ENCODE peak calls at places on chromosome 19, in seven cellular contexts. One of them, this sample, is unnamed.

GRCh38 chr19:35240322-35240721 is 8.5 kb upstream of the LSR start:
- DNase-seq in CD8-positive, alpha-beta memory T cell: no peak
- DNase-seq in uterus: no peak
- DNase-seq in heart left ventricle: no peak
- DNase-seq in body of pancreas: no peak
- DNase-seq in fibroblast of lung: no peak
- DNase-seq in PC-3: no peak
- DNase-seq in this sample: peak; percentile 9

GRCh38 chr19:30229524-30230174 is 142.5 kb upstream of the ZNF536 start:
- DNase-seq in PC-3: no peak
- DNase-seq in body of pancreas: no peak
- DNase-seq in uterus: no peak
- DNase-seq in heart left ventricle: no peak
- DNase-seq in fibroblast of lung: no peak
- DNase-seq in CD8-positive, alpha-beta memory T cell: no peak
- DNase-seq in this sample: no peak

GRCh38 chr19:31641591-31641990 is 292.4 kb upstream of the TSHZ3 start:
- DNase-seq in CD8-positive, alpha-beta memory T cell: no peak
- DNase-seq in uterus: no peak
- DNase-seq in body of pancreas: no peak
- DNase-seq in heart left ventricle: no peak
- DNase-seq in PC-3: no peak
- DNase-seq in fibroblast of lung: no peak
- DNase-seq in this sample: no peak

GRCh38 chr19:29831041-29831548 is 19.3 kb downstream of the CCNE1 start:
- DNase-seq in PC-3: peak; percentile 66
- DNase-seq in fibroblast of lung: no peak
- DNase-seq in body of pancreas: no peak
- DNase-seq in CD8-positive, alpha-beta memory T cell: peak; percentile 75
- DNase-seq in heart left ventricle: no peak
- DNase-seq in uterus: no peak
- DNase-seq in this sample: no peak

GRCh38 chr19:48400018-48400742 is 6.7 kb downstream of the GRIN2D start:
- DNase-seq in heart left ventricle: peak; percentile 52
- DNase-seq in CD8-positive, alpha-beta memory T cell: peak; percentile 62
- DNase-seq in uterus: no peak
- DNase-seq in PC-3: peak; percentile 41
- DNase-seq in fibroblast of lung: peak; percentile 57
- DNase-seq in body of pancreas: no peak
- DNase-seq in this sample: peak; percentile 74

GRCh38 chr19:48556163-48556562 is 4.2 kb downstream of the SULT2B1 start:
- DNase-seq in fibroblast of lung: peak; percentile 68
- DNase-seq in heart left ventricle: no peak
- DNase-seq in CD8-positive, alpha-beta memory T cell: no peak
- DNase-seq in body of pancreas: no peak
- DNase-seq in PC-3: peak; percentile 72
- DNase-seq in uterus: no peak
- DNase-seq in this sample: no peak

GRCh38 chr19:13176345-13176744 is 26.1 kb downstream of the IER2 start:
- DNase-seq in heart left ventricle: no peak
- DNase-seq in fibroblast of lung: no peak
- DNase-seq in CD8-positive, alpha-beta memory T cell: no peak
- DNase-seq in body of pancreas: no peak
- DNase-seq in uterus: no peak
- DNase-seq in PC-3: peak; percentile 68
- DNase-seq in this sample: no peak

GRCh38 chr19:30029721-30030510 is 87.9 kb downstream of the URI1 start:
- DNase-seq in uterus: no peak
- DNase-seq in PC-3: peak; percentile 91
- DNase-seq in heart left ventricle: no peak
- DNase-seq in CD8-positive, alpha-beta memory T cell: no peak
- DNase-seq in body of pancreas: no peak
- DNase-seq in fibroblast of lung: peak; percentile 4
- DNase-seq in this sample: no peak

GRCh38 chr19:19661675-19662251 is 1.7 kb downstream of the ATP13A1 start:
- DNase-seq in heart left ventricle: no peak
- DNase-seq in PC-3: no peak
- DNase-seq in CD8-positive, alpha-beta memory T cell: peak; percentile 75
- DNase-seq in uterus: no peak
- DNase-seq in fibroblast of lung: no peak
- DNase-seq in body of pancreas: no peak
- DNase-seq in this sample: no peak

GRCh38 chr19:48413879-48414623 is 20.6 kb downstream of the GRIN2D start:
- DNase-seq in CD8-positive, alpha-beta memory T cell: no peak
- DNase-seq in fibroblast of lung: no peak
- DNase-seq in heart left ventricle: no peak
- DNase-seq in uterus: no peak
- DNase-seq in body of pancreas: no peak
- DNase-seq in PC-3: peak; percentile 54
- DNase-seq in this sample: no peak

GRCh38 chr19:1840541-1841115 is 7.7 kb downstream of the REXO1 start:
- DNase-seq in fibroblast of lung: no peak
- DNase-seq in heart left ventricle: peak; percentile 73
- DNase-seq in body of pancreas: no peak
- DNase-seq in PC-3: no peak
- DNase-seq in uterus: no peak
- DNase-seq in CD8-positive, alpha-beta memory T cell: no peak
- DNase-seq in this sample: no peak
- H3K27ac ChIP-seq in fibroblast of lung: peak overlapping the region; percentile 50
- H3K27ac ChIP-seq in heart left ventricle: peak overlapping the region; percentile 50
- H3K27ac ChIP-seq in body of pancreas: no peak overlapping the region
- H3K27ac ChIP-seq in PC-3: no peak overlapping the region
- H3K27ac ChIP-seq in uterus: peak overlapping the region; percentile 41
- H3K27ac ChIP-seq in CD8-positive, alpha-beta memory T cell: no peak overlapping the region
- H3K27ac ChIP-seq in this sample: peak overlapping the region; percentile 39

DNA sequence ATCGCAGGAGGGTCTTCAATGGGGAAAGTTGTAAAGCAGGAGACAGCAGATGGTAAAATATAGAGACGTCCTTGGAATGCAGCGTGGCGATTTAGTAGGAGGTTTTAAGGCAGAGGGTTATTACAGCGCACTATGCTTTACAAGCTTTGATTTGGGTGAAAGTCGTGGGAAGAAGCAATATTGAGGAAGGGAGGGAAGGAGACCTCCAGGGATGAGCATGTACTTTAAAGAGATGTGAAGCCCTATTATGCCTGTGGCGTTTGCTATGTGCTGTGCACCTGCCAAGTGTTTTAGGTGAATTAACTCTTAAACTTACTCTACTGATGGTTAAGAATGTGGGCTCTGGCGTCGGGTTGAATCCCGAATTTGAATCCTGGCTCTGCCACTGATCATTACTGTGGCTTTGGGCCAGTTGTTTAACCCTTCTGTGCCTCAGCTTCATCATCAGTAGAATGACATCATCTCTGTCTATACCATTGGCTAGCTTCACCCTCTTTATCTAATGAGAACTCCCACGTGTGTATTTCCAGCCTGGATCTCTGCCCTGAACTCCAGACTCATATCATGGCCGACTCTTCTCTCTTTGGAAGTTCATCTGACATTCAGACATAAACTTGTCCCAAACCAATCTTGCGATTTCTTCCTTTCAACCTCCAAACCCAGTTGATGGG is 583 bp downstream of the CCDC61 start:
- DNase-seq in heart left ventricle: no peak
- DNase-seq in uterus: no peak
- DNase-seq in CD8-positive, alpha-beta memory T cell: no peak
- DNase-seq in PC-3: no peak
- DNase-seq in body of pancreas: no peak
- DNase-seq in fibroblast of lung: no peak
- DNase-seq in this sample: no peak
- H3K27ac ChIP-seq in heart left ventricle: peak overlapping the region; percentile 72
- H3K27ac ChIP-seq in uterus: peak overlapping the region; percentile 76
- H3K27ac ChIP-seq in CD8-positive, alpha-beta memory T cell: peak overlapping the region; percentile 53
- H3K27ac ChIP-seq in PC-3: no peak overlapping the region
- H3K27ac ChIP-seq in body of pancreas: peak overlapping the region; percentile 72
- H3K27ac ChIP-seq in fibroblast of lung: peak overlapping the region; percentile 53
- H3K27ac ChIP-seq in this sample: peak overlapping the region; percentile 69

DNA sequence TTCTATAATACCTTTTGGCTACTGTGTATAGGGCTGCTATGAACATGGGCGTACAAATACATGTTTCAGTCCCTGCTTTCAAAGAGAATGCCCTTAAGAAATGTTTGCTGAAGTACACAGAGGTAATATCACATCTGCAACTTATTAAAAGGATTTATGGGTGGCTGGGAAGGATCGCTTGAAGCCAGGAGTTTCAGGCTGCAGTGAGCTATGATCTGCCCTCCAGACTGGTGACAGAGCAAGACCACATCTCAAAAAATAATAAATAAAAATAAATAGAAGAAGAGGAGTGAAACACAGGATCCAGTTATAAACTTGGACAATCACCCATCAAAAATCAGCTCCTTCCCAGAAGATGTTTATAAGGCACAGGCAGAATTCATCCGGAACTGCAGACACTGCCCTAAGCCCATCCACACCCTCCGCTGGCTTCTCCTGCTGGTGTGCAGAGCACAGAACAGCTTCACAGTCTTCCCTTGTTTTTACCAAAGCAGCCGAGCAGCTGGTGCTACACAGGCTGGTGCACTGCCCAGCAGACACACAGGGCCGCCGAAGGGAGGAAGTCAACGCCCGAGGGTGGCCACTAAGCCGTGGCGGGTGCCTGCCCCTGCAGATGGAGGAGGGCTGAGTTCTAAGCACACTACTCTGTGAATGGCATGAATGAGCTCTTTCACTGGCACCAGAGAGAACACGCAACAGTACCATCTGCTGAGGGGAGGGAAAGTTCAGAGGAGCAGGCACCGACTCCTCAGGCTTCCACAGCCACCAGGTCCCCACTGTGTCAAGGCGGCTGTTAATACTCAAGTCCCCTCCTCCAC is 44.0 kb downstream of the BRD4 start:
- DNase-seq in body of pancreas: no peak
- DNase-seq in CD8-positive, alpha-beta memory T cell: no peak
- DNase-seq in heart left ventricle: no peak
- DNase-seq in PC-3: no peak
- DNase-seq in fibroblast of lung: no peak
- DNase-seq in uterus: no peak
- DNase-seq in this sample: no peak
- H3K27ac ChIP-seq in body of pancreas: no peak overlapping the region
- H3K27ac ChIP-seq in CD8-positive, alpha-beta memory T cell: no peak overlapping the region
- H3K27ac ChIP-seq in heart left ventricle: no peak overlapping the region
- H3K27ac ChIP-seq in PC-3: no peak overlapping the region
- H3K27ac ChIP-seq in fibroblast of lung: peak overlapping the region; percentile 6
- H3K27ac ChIP-seq in uterus: peak overlapping the region; percentile 27
- H3K27ac ChIP-seq in this sample: no peak overlapping the region

GRCh38 chr19:45046355-45046754 is 7.5 kb downstream of the CLASRP start:
- DNase-seq in heart left ventricle: no peak
- DNase-seq in body of pancreas: no peak
- DNase-seq in fibroblast of lung: no peak
- DNase-seq in CD8-positive, alpha-beta memory T cell: no peak
- DNase-seq in PC-3: no peak
- DNase-seq in uterus: no peak
- DNase-seq in this sample: no peak
- H3K27ac ChIP-seq in heart left ventricle: no peak overlapping the region
- H3K27ac ChIP-seq in body of pancreas: peak overlapping the region; percentile 42
- H3K27ac ChIP-seq in fibroblast of lung: no peak overlapping the region
- H3K27ac ChIP-seq in CD8-positive, alpha-beta memory T cell: no peak overlapping the region
- H3K27ac ChIP-seq in PC-3: no peak overlapping the region
- H3K27ac ChIP-seq in uterus: no peak overlapping the region
- H3K27ac ChIP-seq in this sample: no peak overlapping the region